ENCODE peak calls at places on chromosomes 3 and 15, in four cellular contexts. T is occipital lobe, A is T-helper 17 cell, E is memory B cell. N is an unnamed sample.

GRCh38 chr3:119588112-119588511 is 8.8 kb downstream of the ADPRH start:
- DNase-seq in T (no peak), A (no peak), E (peak), N (no peak)

GRCh38 chr3:169665264-169666078 is 2.0 kb upstream of the MECOM start:
- DNase-seq in T (no peak), A (no peak), E (no peak), N (no peak)

GRCh38 chr15:100922192-100923040 is 3.3 kb downstream of the LRRK1 start:
- DNase-seq in T (no peak), A (no peak), E (no peak), N (no peak)

GRCh38 chr15:40894689-40895308 is 549 bp downstream of the VPS18 start:
- DNase-seq in T (no peak), A (peak), E (peak), N (peak)

GRCh38 chr3:123783811-123784210 is 100.3 kb downstream of the MYLK start:
- DNase-seq in T (no peak), A (no peak), E (no peak), N (no peak)

GRCh38 chr3:110743984-110744383 is 327.6 kb upstream of the NECTIN3 start:
- DNase-seq in T (no peak), A (no peak), E (no peak), N (no peak)

GRCh38 chr15:94346272-94346671 is 114.9 kb downstream of the MCTP2 start:
- DNase-seq in T (no peak), A (no peak), E (no peak), N (no peak)

GRCh38 chr3:98921957-98922356 is 20.5 kb upstream of the DCBLD2 start:
- DNase-seq in T (no peak), A (no peak), E (no peak), N (no peak)

GRCh38 chr3:7789324-7789723 is 712.3 kb upstream of the LMCD1 start:
- DNase-seq in T (no peak), A (no peak), E (no peak), N (no peak)

GRCh38 chr15:76073554-76073953 is 13.8 kb downstream of the TMEM266 start:
- DNase-seq in T (no peak), A (no peak), E (no peak), N (no peak)

GRCh38 chr15:95832655-95833054 is 497.8 kb upstream of the NR2F2 start:
- DNase-seq in T (no peak), A (no peak), E (no peak), N (no peak)

GRCh38 chr3:55128201-55128870 is 200.5 kb upstream of the LRTM1 start:
- DNase-seq in T (no peak), A (no peak), E (no peak), N (no peak)

GRCh38 chr3:147298511-147298982 is 107.8 kb downstream of the ZIC4 start:
- DNase-seq in T (no peak), A (no peak), E (no peak), N (no peak)

GRCh38 chr15:60370105-60370803 is 27.5 kb downstream of the ANXA2 start:
- DNase-seq in T (no peak), A (no peak), E (no peak), N (no peak)

GRCh38 chr3:42148982-42149432 is 57.9 kb downstream of the TRAK1 start:
- DNase-seq in T (peak), A (no peak), E (no peak), N (no peak)

GRCh38 chr3:69499899-69500316 is 114.0 kb upstream of the FRMD4B start:
- DNase-seq in T (no peak), A (no peak), E (no peak), N (no peak)

GRCh38 chr3:77055841-77056341 is 16.0 kb downstream of the ROBO2 start:
- DNase-seq in T (no peak), A (no peak), E (no peak), N (no peak)

GRCh38 chr15:66741646-66742045 is 39.6 kb downstream of the SMAD6 start:
- DNase-seq in T (no peak), A (no peak), E (no peak), N (no peak)

GRCh38 chr3:107521466-107522059 is 1.2 kb upstream of the BBX start:
- DNase-seq in T (no peak), A (no peak), E (peak), N (no peak)

GRCh38 chr3:162348912-162349311 is 852.3 kb downstream of the OTOL1 start:
- DNase-seq in T (no peak), A (no peak), E (no peak), N (no peak)

GRCh38 chr3:185744997-185745843 is 79.6 kb downstream of the IGF2BP2 start:
- DNase-seq in T (no peak), A (no peak), E (no peak), N (no peak)

GRCh38 chr3:194271459-194272035 is 79.6 kb downstream of the CPN2 start:
- DNase-seq in T (no peak), A (no peak), E (no peak), N (no peak)

GRCh38 chr3:126433496-126434263 is 39.0 kb downstream of the CFAP100 start:
- DNase-seq in T (no peak), A (no peak), E (no peak), N (no peak)

GRCh38 chr3:188133219-188133618 is 20.7 kb upstream of the LPP start:
- DNase-seq in T (no peak), A (no peak), E (no peak), N (no peak)

GRCh38 chr3:121072128-121072527 is 164.1 kb downstream of the STXBP5L start:
- DNase-seq in T (no peak), A (no peak), E (no peak), N (no peak)

GRCh38 chr15:92623435-92623834 is 32.1 kb downstream of the FAM174B start:
- DNase-seq in T (no peak), A (no peak), E (no peak), N (no peak)

GRCh38 chr3:190097617-190098016 is 23.1 kb downstream of the P3H2 start:
- DNase-seq in T (no peak), A (no peak), E (no peak), N (no peak)